ENCODE peak calls at places on chromosomes 5 and 9, in ten cellular contexts. One of them, this sample, is unnamed.

GRCh38 chr5:77588175-77588574 is 50.3 kb downstream of the OTP start:
- DNase-seq in GM12892: no peak
- DNase-seq in uterus: no peak
- DNase-seq in heart left ventricle: no peak
- DNase-seq in spleen: no peak
- DNase-seq in IMR-90: no peak
- DNase-seq in adrenal gland: no peak
- DNase-seq in A549: no peak
- DNase-seq in prostate gland: no peak
- DNase-seq in H54: no peak
- DNase-seq in this sample: no peak

GRCh38 chr9:93948456-93949072 is 6.6 kb downstream of the BARX1 start:
- DNase-seq in GM12892: no peak
- DNase-seq in uterus: no peak
- DNase-seq in heart left ventricle: no peak
- DNase-seq in spleen: no peak
- DNase-seq in IMR-90: no peak
- DNase-seq in adrenal gland: no peak
- DNase-seq in A549: no peak
- DNase-seq in prostate gland: no peak
- DNase-seq in H54: no peak
- DNase-seq in this sample: no peak

GRCh38 chr5:148393390-148393741 is 9.6 kb downstream of the FBXO38 start:
- DNase-seq in GM12892: no peak
- DNase-seq in uterus: no peak
- DNase-seq in heart left ventricle: no peak
- DNase-seq in spleen: no peak
- DNase-seq in IMR-90: peak
- DNase-seq in adrenal gland: no peak
- DNase-seq in A549: no peak
- DNase-seq in prostate gland: no peak
- DNase-seq in H54: no peak
- DNase-seq in this sample: no peak

GRCh38 chr5:95668728-95669127 is 14.1 kb downstream of the SPATA9 start:
- DNase-seq in GM12892: no peak
- DNase-seq in uterus: no peak
- DNase-seq in heart left ventricle: no peak
- DNase-seq in spleen: no peak
- DNase-seq in IMR-90: peak
- DNase-seq in adrenal gland: no peak
- DNase-seq in A549: no peak
- DNase-seq in prostate gland: no peak
- DNase-seq in H54: no peak
- DNase-seq in this sample: no peak

GRCh38 chr5:146744358-146744757 is 134.2 kb downstream of the PPP2R2B start:
- DNase-seq in GM12892: no peak
- DNase-seq in uterus: no peak
- DNase-seq in heart left ventricle: no peak
- DNase-seq in spleen: no peak
- DNase-seq in IMR-90: peak
- DNase-seq in adrenal gland: peak
- DNase-seq in A549: no peak
- DNase-seq in prostate gland: no peak
- DNase-seq in H54: peak
- DNase-seq in this sample: no peak

GRCh38 chr9:3992924-3993323 is 306.9 kb downstream of the GLIS3 start:
- DNase-seq in GM12892: no peak
- DNase-seq in uterus: no peak
- DNase-seq in heart left ventricle: no peak
- DNase-seq in spleen: no peak
- DNase-seq in IMR-90: peak
- DNase-seq in adrenal gland: no peak
- DNase-seq in A549: no peak
- DNase-seq in prostate gland: no peak
- DNase-seq in H54: no peak
- DNase-seq in this sample: no peak

GRCh38 chr9:133304158-133304470 is 29.1 kb upstream of the ABO start:
- DNase-seq in GM12892: no peak
- DNase-seq in uterus: no peak
- DNase-seq in heart left ventricle: no peak
- DNase-seq in spleen: no peak
- DNase-seq in IMR-90: no peak
- DNase-seq in adrenal gland: peak
- DNase-seq in A549: no peak
- DNase-seq in prostate gland: no peak
- DNase-seq in H54: no peak
- DNase-seq in this sample: no peak

GRCh38 chr5:33530183-33530962 is 89.6 kb downstream of the TARS1 start:
- DNase-seq in GM12892: no peak
- DNase-seq in uterus: no peak
- DNase-seq in heart left ventricle: no peak
- DNase-seq in spleen: no peak
- DNase-seq in IMR-90: no peak
- DNase-seq in adrenal gland: no peak
- DNase-seq in A549: no peak
- DNase-seq in prostate gland: no peak
- DNase-seq in H54: no peak
- DNase-seq in this sample: no peak

GRCh38 chr5:177610770-177611445 is 11.0 kb downstream of the B4GALT7 start:
- DNase-seq in GM12892: no peak
- DNase-seq in uterus: no peak
- DNase-seq in heart left ventricle: no peak
- DNase-seq in spleen: no peak
- DNase-seq in IMR-90: no peak
- DNase-seq in adrenal gland: no peak
- DNase-seq in A549: no peak
- DNase-seq in prostate gland: no peak
- DNase-seq in H54: no peak
- DNase-seq in this sample: no peak

GRCh38 chr5:177610131-177610769 is 10.3 kb downstream of the B4GALT7 start:
- DNase-seq in GM12892: no peak
- DNase-seq in uterus: no peak
- DNase-seq in heart left ventricle: no peak
- DNase-seq in spleen: no peak
- DNase-seq in IMR-90: no peak
- DNase-seq in adrenal gland: no peak
- DNase-seq in A549: no peak
- DNase-seq in prostate gland: no peak
- DNase-seq in H54: no peak
- DNase-seq in this sample: no peak

GRCh38 chr5:177608243-177609075 is 8.5 kb downstream of the B4GALT7 start:
- DNase-seq in GM12892: no peak
- DNase-seq in uterus: no peak
- DNase-seq in heart left ventricle: no peak
- DNase-seq in spleen: no peak
- DNase-seq in IMR-90: no peak
- DNase-seq in adrenal gland: no peak
- DNase-seq in A549: no peak
- DNase-seq in prostate gland: no peak
- DNase-seq in H54: no peak
- DNase-seq in this sample: no peak

GRCh38 chr5:177607452-177608192 is 7.7 kb downstream of the B4GALT7 start:
- DNase-seq in GM12892: peak
- DNase-seq in uterus: peak
- DNase-seq in heart left ventricle: peak
- DNase-seq in spleen: peak
- DNase-seq in IMR-90: peak
- DNase-seq in adrenal gland: peak
- DNase-seq in A549: peak
- DNase-seq in prostate gland: peak
- DNase-seq in H54: peak
- DNase-seq in this sample: peak

GRCh38 chr5:177609076-177610059 is 9.4 kb downstream of the B4GALT7 start:
- DNase-seq in GM12892: no peak
- DNase-seq in uterus: no peak
- DNase-seq in heart left ventricle: no peak
- DNase-seq in spleen: no peak
- DNase-seq in IMR-90: no peak
- DNase-seq in adrenal gland: no peak
- DNase-seq in A549: no peak
- DNase-seq in prostate gland: no peak
- DNase-seq in H54: no peak
- DNase-seq in this sample: no peak
- TF ChIP-seq POLR2A in GM12892: no peak
- TF ChIP-seq POLR2A in uterus: no peak
- TF ChIP-seq POLR2A in heart left ventricle: no peak
- TF ChIP-seq POLR2A in spleen: no peak
- TF ChIP-seq POLR2A in IMR-90: no peak
- TF ChIP-seq POLR2A in adrenal gland: no peak
- TF ChIP-seq POLR2A in A549: no peak
- TF ChIP-seq POLR2A in prostate gland: no peak
- TF ChIP-seq POLR2A in H54: no peak
- TF ChIP-seq POLR2A in this sample: no peak

DNA sequence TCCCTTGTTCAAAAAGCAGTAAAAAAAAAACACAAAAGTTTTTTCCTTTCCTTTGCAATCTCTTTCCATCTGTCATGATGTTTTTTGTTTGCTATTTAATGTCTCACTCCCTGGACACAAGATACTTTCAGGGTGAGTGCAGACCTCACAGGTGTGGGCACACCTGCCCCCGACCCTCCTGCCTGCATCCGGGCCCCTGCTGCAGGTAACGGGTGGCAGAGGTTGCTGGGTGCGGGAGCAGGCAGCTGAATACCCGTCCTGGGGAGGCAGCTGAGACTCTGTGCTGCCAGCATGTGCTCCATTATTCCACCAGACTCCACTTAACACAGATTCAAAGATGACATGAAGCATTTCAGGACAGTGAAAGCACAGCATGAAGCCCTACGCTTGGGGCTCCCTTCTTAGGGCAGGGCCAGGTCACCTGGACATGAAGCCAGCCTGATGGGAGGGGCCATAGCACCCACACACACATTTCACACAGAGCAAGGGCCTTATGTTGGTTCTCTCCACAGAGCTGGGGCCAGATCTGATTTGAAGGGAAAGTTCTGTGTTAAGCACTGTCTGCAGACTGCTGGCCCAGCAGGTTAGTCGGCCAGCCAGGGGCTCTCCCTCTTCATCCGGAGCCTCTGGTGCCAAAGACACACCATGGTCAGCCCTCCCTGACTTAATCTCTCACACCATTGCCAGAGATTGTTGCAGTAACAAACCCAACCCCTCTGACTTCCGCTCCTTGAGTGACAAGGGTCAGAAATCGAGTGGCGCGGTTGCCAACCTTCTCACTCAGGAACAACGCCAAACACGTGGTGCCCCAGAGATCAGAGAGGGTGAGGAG is 13.0 kb downstream of the NEK6 start:
- DNase-seq in GM12892: no peak
- DNase-seq in uterus: no peak
- DNase-seq in heart left ventricle: no peak
- DNase-seq in spleen: no peak
- DNase-seq in IMR-90: no peak
- DNase-seq in adrenal gland: no peak
- DNase-seq in A549: no peak
- DNase-seq in prostate gland: no peak
- DNase-seq in H54: no peak
- DNase-seq in this sample: no peak
- TF ChIP-seq POLR2A in GM12892: peak
- TF ChIP-seq POLR2A in uterus: no peak
- TF ChIP-seq POLR2A in heart left ventricle: no peak
- TF ChIP-seq POLR2A in spleen: no peak
- TF ChIP-seq POLR2A in IMR-90: no peak
- TF ChIP-seq POLR2A in adrenal gland: no peak
- TF ChIP-seq POLR2A in A549: no peak
- TF ChIP-seq POLR2A in prostate gland: no peak
- TF ChIP-seq POLR2A in H54: no peak
- TF ChIP-seq POLR2A in this sample: no peak

GRCh38 chr5:175478384-175479124 is at the start of gene SFXN1:
- DNase-seq in GM12892: peak
- DNase-seq in uterus: peak
- DNase-seq in heart left ventricle: peak
- DNase-seq in spleen: peak
- DNase-seq in IMR-90: peak
- DNase-seq in adrenal gland: peak
- DNase-seq in A549: peak
- DNase-seq in prostate gland: peak
- DNase-seq in H54: peak
- DNase-seq in this sample: peak
- TF ChIP-seq POLR2A in GM12892: peak
- TF ChIP-seq POLR2A in uterus: peak
- TF ChIP-seq POLR2A in heart left ventricle: no peak
- TF ChIP-seq POLR2A in spleen: no peak
- TF ChIP-seq POLR2A in IMR-90: peak
- TF ChIP-seq POLR2A in adrenal gland: no peak
- TF ChIP-seq POLR2A in A549: peak
- TF ChIP-seq POLR2A in prostate gland: peak
- TF ChIP-seq POLR2A in H54: peak
- TF ChIP-seq POLR2A in this sample: no peak

GRCh38 chr9:17137576-17137975 is 2.7 kb downstream of the CNTLN start:
- DNase-seq in GM12892: no peak
- DNase-seq in uterus: no peak
- DNase-seq in heart left ventricle: no peak
- DNase-seq in spleen: no peak
- DNase-seq in IMR-90: peak
- DNase-seq in adrenal gland: no peak
- DNase-seq in A549: no peak
- DNase-seq in prostate gland: no peak
- DNase-seq in H54: no peak
- DNase-seq in this sample: no peak

GRCh38 chr9:17135578-17135904 is 701 bp downstream of the CNTLN start:
- DNase-seq in GM12892: no peak
- DNase-seq in uterus: no peak
- DNase-seq in heart left ventricle: no peak
- DNase-seq in spleen: no peak
- DNase-seq in IMR-90: no peak
- DNase-seq in adrenal gland: no peak
- DNase-seq in A549: no peak
- DNase-seq in prostate gland: peak
- DNase-seq in H54: no peak
- DNase-seq in this sample: no peak

GRCh38 chr9:17138503-17138902 is 3.7 kb downstream of the CNTLN start:
- DNase-seq in GM12892: no peak
- DNase-seq in uterus: no peak
- DNase-seq in heart left ventricle: no peak
- DNase-seq in spleen: no peak
- DNase-seq in IMR-90: no peak
- DNase-seq in adrenal gland: no peak
- DNase-seq in A549: no peak
- DNase-seq in prostate gland: no peak
- DNase-seq in H54: no peak
- DNase-seq in this sample: no peak

GRCh38 chr9:17134396-17134842 is 421 bp upstream of the CNTLN start:
- DNase-seq in GM12892: no peak
- DNase-seq in uterus: no peak
- DNase-seq in heart left ventricle: no peak
- DNase-seq in spleen: no peak
- DNase-seq in IMR-90: peak
- DNase-seq in adrenal gland: no peak
- DNase-seq in A549: no peak
- DNase-seq in prostate gland: peak
- DNase-seq in H54: no peak
- DNase-seq in this sample: no peak

DNA sequence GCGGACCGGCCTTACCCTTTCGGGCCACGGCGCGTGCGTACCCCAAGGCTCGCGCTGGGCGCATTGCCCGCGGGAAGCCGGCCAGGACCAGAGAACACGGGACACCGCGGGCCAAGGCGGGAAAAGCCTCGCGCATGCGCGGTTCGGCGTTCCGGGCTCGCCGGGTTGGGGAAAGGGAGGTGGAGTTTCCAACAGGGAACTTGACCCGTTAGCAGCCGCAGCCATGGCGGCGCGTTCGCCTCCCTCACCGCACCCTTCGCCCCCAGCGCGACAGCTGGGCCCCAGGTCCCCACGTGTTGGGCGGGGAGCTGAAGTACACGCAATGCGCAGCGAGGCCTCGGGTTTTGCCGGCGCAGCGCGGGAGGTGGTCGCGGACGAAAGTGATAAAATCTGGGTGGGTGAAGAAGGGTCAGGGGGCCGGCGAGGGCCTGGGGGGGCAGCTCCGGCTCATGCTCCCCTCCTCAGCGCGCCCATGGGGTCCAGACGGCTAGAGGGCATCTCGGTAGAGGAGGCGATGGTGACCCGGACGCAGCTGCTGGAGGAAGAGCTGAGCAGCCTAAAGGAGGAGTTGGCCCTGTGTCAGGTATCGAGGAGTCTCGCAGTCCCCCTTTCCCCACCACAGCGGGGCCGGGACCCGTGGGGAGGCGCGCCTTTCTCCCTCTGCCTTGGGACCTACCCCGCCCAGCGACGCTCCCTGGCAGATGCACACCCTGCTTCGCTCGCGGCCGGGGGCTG is at the start of gene CNTLN:
- DNase-seq in GM12892: peak
- DNase-seq in uterus: peak
- DNase-seq in heart left ventricle: peak
- DNase-seq in spleen: peak
- DNase-seq in IMR-90: peak
- DNase-seq in adrenal gland: peak
- DNase-seq in A549: peak
- DNase-seq in prostate gland: peak
- DNase-seq in H54: peak
- DNase-seq in this sample: peak
- TF ChIP-seq POLR2A in GM12892: peak
- TF ChIP-seq POLR2A in uterus: peak
- TF ChIP-seq POLR2A in heart left ventricle: no peak
- TF ChIP-seq POLR2A in spleen: no peak
- TF ChIP-seq POLR2A in IMR-90: peak
- TF ChIP-seq POLR2A in adrenal gland: peak
- TF ChIP-seq POLR2A in A549: peak
- TF ChIP-seq POLR2A in prostate gland: peak
- TF ChIP-seq POLR2A in H54: peak
- TF ChIP-seq POLR2A in this sample: no peak

This sample was measured in lower leg skin.